ENCODE peak calls at places on chromosomes 11 and 22, in seven cellular contexts. O, S, V, P, U, H and L are unnamed samples.

GRCh38 chr22:40263191-40263590 is 83.1 kb upstream of the ADSL start:
- DNase-seq in O (peak; percentile 70), S (no peak), V (peak; percentile 76), P (no peak), U (no peak), H (no peak), L (no peak)

GRCh38 chr11:128302425-128303186 is 284.8 kb downstream of the ETS1 start:
- DNase-seq in O (no peak), S (no peak), V (no peak), P (peak; percentile 82), U (no peak), H (no peak), L (peak; percentile 51)

GRCh38 chr11:69726481-69726880 is 22.7 kb upstream of the FGF19 start:
- DNase-seq in O (no peak), S (no peak), V (no peak), P (no peak), U (no peak), H (no peak), L (no peak)

GRCh38 chr22:41688365-41689211 is at the start of gene SNU13:
- DNase-seq in O (peak; percentile 94), S (peak; percentile 92), V (peak; percentile 99), P (peak; percentile 73), U (peak; percentile 98), H (peak; percentile 93), L (peak; percentile 89)

GRCh38 chr11:72741849-72742521 is 10.2 kb downstream of the ARAP1 start:
- DNase-seq in O (peak; percentile 25), S (no peak), V (peak; percentile 76), P (no peak), U (no peak), H (no peak), L (no peak)

GRCh38 chr22:49372530-49373288 is 455.0 kb downstream of the BRD1 start:
- DNase-seq in O (peak; percentile 55), S (no peak), V (peak; percentile 69), P (no peak), U (peak; percentile 0), H (peak; percentile 20), L (no peak)

GRCh38 chr11:121534131-121535093 is 81.6 kb upstream of the SORL1-AS1 start:
- DNase-seq in O (no peak), S (no peak), V (no peak), P (no peak), U (peak; percentile 71), H (no peak), L (peak; percentile 6)

GRCh38 chr11:125174057-125174456 is 9.5 kb downstream of the PKNOX2 start:
- DNase-seq in O (no peak), S (no peak), V (peak; percentile 18), P (no peak), U (no peak), H (no peak), L (no peak)

GRCh38 chr22:38172016-38172431 is 9.6 kb downstream of the PLA2G6 start:
- DNase-seq in O (no peak), S (no peak), V (no peak), P (no peak), U (no peak), H (no peak), L (peak; percentile 96)

GRCh38 chr11:120784566-120785251 is 239.2 kb upstream of the TBCEL start:
- DNase-seq in O (no peak), S (no peak), V (peak; percentile 63), P (no peak), U (no peak), H (peak; percentile 12), L (no peak)

GRCh38 chr11:87290304-87290922 is 252.7 kb downstream of the TMEM135 start:
- DNase-seq in O (peak; percentile 72), S (no peak), V (no peak), P (no peak), U (peak; percentile 90), H (no peak), L (peak; percentile 36)

GRCh38 chr11:68750197-68750987 is 928 bp downstream of the TESMIN start:
- DNase-seq in O (no peak), S (no peak), V (peak; percentile 85), P (no peak), U (no peak), H (no peak), L (no peak)

GRCh38 chr11:130915556-130916237 is 582 bp downstream of the SNX19 start:
- DNase-seq in O (no peak), S (no peak), V (peak; percentile 80), P (no peak), U (no peak), H (no peak), L (no peak)

GRCh38 chr11:77471520-77472234 is 2.2 kb downstream of the PAK1 start:
- DNase-seq in O (peak; percentile 10), S (no peak), V (no peak), P (no peak), U (peak; percentile 8), H (peak; percentile 39), L (peak; percentile 42)

GRCh38 chr11:123671534-123671933 is 17.1 kb upstream of the SCN3B start:
- DNase-seq in O (no peak), S (no peak), V (no peak), P (no peak), U (no peak), H (no peak), L (no peak)

GRCh38 chr11:69881467-69882269 is 62.5 kb upstream of the FGF3 start:
- DNase-seq in O (peak; percentile 24), S (peak; percentile 10), V (peak; percentile 62), P (no peak), U (no peak), H (no peak), L (no peak)

GRCh38 chr11:64605248-64605560 is 14.2 kb downstream of the SLC22A12 start:
- DNase-seq in O (no peak), S (no peak), V (no peak), P (no peak), U (no peak), H (no peak), L (no peak)

GRCh38 chr11:102452461-102453285 is at the start of gene TMEM123:
- DNase-seq in O (peak; percentile 83), S (peak; percentile 86), V (peak; percentile 97), P (no peak), U (peak; percentile 88), H (peak; percentile 75), L (peak; percentile 67)

GRCh38 chr11:93589347-93589746 is 46.2 kb upstream of the SMCO4 start:
- DNase-seq in O (no peak), S (no peak), V (no peak), P (no peak), U (no peak), H (no peak), L (no peak)

GRCh38 chr11:1887451-1888346 is 4.0 kb downstream of the PRR33 start:
- DNase-seq in O (no peak), S (no peak), V (no peak), P (no peak), U (no peak), H (peak; percentile 35), L (no peak)

GRCh38 chr11:128503231-128503991 is 83.9 kb downstream of the ETS1 start:
- DNase-seq in O (no peak), S (no peak), V (no peak), P (no peak), U (peak; percentile 79), H (no peak), L (peak; percentile 92)

GRCh38 chr11:923691-924405 is 1.8 kb upstream of the AP2A2 start:
- DNase-seq in O (no peak), S (no peak), V (no peak), P (no peak), U (no peak), H (no peak), L (no peak)

GRCh38 chr11:113867843-113868503 is 7.4 kb downstream of the USP28 start:
- DNase-seq in O (no peak), S (no peak), V (no peak), P (no peak), U (no peak), H (no peak), L (no peak)

GRCh38 chr22:45636668-45637067 is 35.0 kb upstream of the ATXN10 start:
- DNase-seq in O (no peak), S (no peak), V (no peak), P (no peak), U (no peak), H (no peak), L (no peak)

DNA sequence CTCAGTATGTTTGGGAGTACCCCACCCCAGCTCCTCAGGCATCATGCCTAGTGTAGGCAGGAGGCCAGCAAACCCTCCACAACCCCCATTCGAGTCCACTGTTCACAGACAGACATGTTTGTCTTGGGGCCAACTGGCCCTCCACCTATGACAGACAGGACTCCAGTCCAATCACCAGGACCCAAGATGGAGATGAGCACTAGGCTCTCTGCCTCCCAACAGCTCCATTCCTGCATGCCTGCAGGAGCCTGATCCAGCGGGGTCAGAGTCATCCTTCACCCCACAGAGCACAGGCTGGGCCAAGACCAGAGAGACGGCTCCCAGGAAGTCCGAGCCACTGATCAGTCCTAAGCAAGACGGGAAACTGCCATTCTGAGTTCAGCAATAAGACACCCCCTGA is 39.6 kb downstream of the RPL27A start:
- DNase-seq in O (no peak), S (no peak), V (no peak), P (no peak), U (no peak), H (no peak), L (no peak)
- H3K4me1 ChIP-seq in O (no peaks in the 10 kb centered on the region), S (peaks cover 84% of the 10 kb centered on the region), V (peaks cover 71% of the 10 kb centered on the region), P (peaks cover 6% of the 10 kb centered on the region), U (peaks cover 61% of the 10 kb centered on the region), H (peaks cover 40% of the 10 kb centered on the region), L (peaks cover 50% of the 10 kb centered on the region)

DNA sequence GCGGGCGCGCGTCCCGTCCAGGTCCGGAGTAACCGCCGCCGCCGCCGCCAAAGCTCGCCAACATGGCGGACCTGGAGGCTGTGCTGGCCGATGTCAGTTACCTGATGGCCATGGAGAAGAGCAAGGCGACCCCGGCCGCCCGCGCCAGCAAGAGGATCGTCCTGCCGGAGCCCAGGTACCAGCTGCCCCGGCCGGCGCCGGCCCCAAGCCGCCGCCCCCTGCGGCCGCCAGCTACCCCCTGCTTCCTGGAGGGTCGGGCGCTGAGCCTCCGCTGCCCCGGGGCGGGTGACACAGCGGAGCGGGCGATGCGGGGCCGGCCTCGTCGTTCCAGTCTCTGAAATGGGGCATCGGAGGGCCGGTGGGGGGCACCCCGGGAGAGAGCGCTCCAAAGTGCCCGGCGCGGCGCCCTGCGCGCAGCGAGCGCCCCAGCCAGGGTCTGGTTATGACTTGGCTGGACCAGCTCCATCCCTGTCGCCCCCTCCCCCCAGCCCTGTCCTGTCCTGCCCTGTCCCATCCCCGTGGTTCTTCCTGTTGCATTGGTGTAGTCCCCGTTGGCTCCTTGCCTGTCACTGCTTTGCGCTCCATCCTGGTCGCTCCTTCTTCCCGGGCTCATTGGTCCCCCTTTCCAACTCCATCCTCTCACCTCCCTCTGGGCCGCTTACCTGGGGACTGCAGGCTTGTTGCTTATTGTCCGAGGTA is 653 bp downstream of the GRK3 start:
- DNase-seq in O (peak; percentile 11), S (peak; percentile 42), V (peak; percentile 89), P (no peak), U (peak; percentile 29), H (peak; percentile 43), L (peak; percentile 41)
- H3K4me1 ChIP-seq in O (peaks cover 13% of the 10 kb centered on the region), S (peaks cover 37% of the 10 kb centered on the region), V (peaks cover 82% of the 10 kb centered on the region), P (peaks cover 25% of the 10 kb centered on the region), U (peaks cover 46% of the 10 kb centered on the region), H (peaks cover 12% of the 10 kb centered on the region), L (peaks cover 10% of the 10 kb centered on the region)

GRCh38 chr22:29491012-29491411 is 11.0 kb downstream of the NEFH start:
- DNase-seq in O (no peak), S (no peak), V (no peak), P (no peak), U (no peak), H (no peak), L (no peak)

GRCh38 chr22:29493636-29494035 is 13.6 kb downstream of the NEFH start:
- DNase-seq in O (no peak), S (no peak), V (no peak), P (no peak), U (no peak), H (no peak), L (no peak)
- H3K4me1 ChIP-seq in O (no peaks in the 10 kb centered on the region), S (no peaks in the 10 kb centered on the region), V (peaks cover 3% of the 10 kb centered on the region), P (no peaks in the 10 kb centered on the region), U (peaks cover 4% of the 10 kb centered on the region), H (no peaks in the 10 kb centered on the region), L (no peaks in the 10 kb centered on the region)

GRCh38 chr11:34447044-34447443 is 8.3 kb downstream of the CAT start:
- DNase-seq in O (no peak), S (no peak), V (no peak), P (no peak), U (no peak), H (no peak), L (no peak)
- H3K4me1 ChIP-seq in O (peaks cover 2% of the 10 kb centered on the region), S (peaks cover 74% of the 10 kb centered on the region), V (peaks cover 97% of the 10 kb centered on the region), P (peaks cover 32% of the 10 kb centered on the region), U (peaks cover 11% of the 10 kb centered on the region), H (peaks cover 20% of the 10 kb centered on the region), L (peaks cover 8% of the 10 kb centered on the region)